ENCODE peak calls at places on chromosomes 6 and 20, in six cellular contexts. O is NCI-H774; L is hippocampal formation; V is activated CD8-positive, alpha-beta memory T cell treated with anti-CD3 and anti-CD28 coated beads, Interleukin-2, amount 50 U/mL, for 4 hours; B is naive thymus-derived CD4-positive, alpha-beta T cell; U is ecto neural progenitor cell. G is an unnamed sample.

GRCh38 chr20:49877254-49877990 is 37.9 kb downstream of the SPATA2 start:
- DNase-seq in V (no peak), O (no peak), U (no peak), L (no peak), B (no peak), G (no peak)

GRCh38 chr6:15310680-15311079 is 64.8 kb downstream of the JARID2 start:
- DNase-seq in O (no peak), U (no peak), V (no peak), L (no peak), B (no peak), G (no peak)

GRCh38 chr20:49636447-49636846 is 68.5 kb upstream of the PTGIS start:
- DNase-seq in U (no peak), O (peak; percentile 34), B (no peak), V (no peak), L (no peak), G (no peak)

GRCh38 chr6:128168244-128168643 is 267.4 kb upstream of the THEMIS start:
- DNase-seq in V (no peak), U (no peak), O (no peak), L (no peak), B (no peak), G (no peak)

GRCh38 chr6:3015144-3015543 is 15.4 kb downstream of the NQO2 start:
- DNase-seq in U (no peak), O (no peak), V (no peak), L (no peak), B (no peak), G (no peak)

GRCh38 chr6:47700051-47700450 is 1.7 kb downstream of the ADGRF4 start:
- DNase-seq in O (no peak), U (no peak), L (no peak), B (no peak), V (no peak), G (no peak)

GRCh38 chr6:25755496-25755895 is 954 bp downstream of the SLC17A4 start:
- DNase-seq in U (no peak), O (no peak), V (no peak), L (no peak), B (no peak), G (no peak)

GRCh38 chr6:159038914-159039884 is 5.6 kb downstream of the TAGAP start:
- DNase-seq in O (no peak), B (no peak), U (no peak), V (no peak), L (no peak), G (peak; percentile 93)

GRCh38 chr20:60837386-60837785 is 414.7 kb upstream of the CDH4 start:
- DNase-seq in L (no peak), U (no peak), B (no peak), V (no peak), O (no peak), G (no peak)

GRCh38 chr6:8705435-8706020 is 270.2 kb upstream of the SLC35B3 start:
- DNase-seq in L (no peak), U (no peak), V (no peak), B (no peak), O (no peak), G (no peak)

GRCh38 chr20:11791316-11792228 is 126.1 kb upstream of the BTBD3 start:
- DNase-seq in B (no peak), U (no peak), O (no peak), V (no peak), L (no peak), G (no peak)

GRCh38 chr6:15522026-15522425 is 140.8 kb downstream of the DTNBP1 start:
- DNase-seq in O (no peak), B (no peak), V (no peak), L (no peak), U (no peak), G (no peak)

GRCh38 chr6:14922306-14922705 is 323.6 kb upstream of the JARID2 start:
- DNase-seq in U (no peak), B (no peak), O (no peak), V (no peak), L (no peak), G (peak; percentile 68)

GRCh38 chr6:160121981-160122380 is 366 bp downstream of the SLC22A1 start:
- DNase-seq in B (no peak), O (no peak), U (no peak), V (no peak), L (no peak), G (no peak)

GRCh38 chr6:139282684-139283083 is 9.1 kb downstream of the TXLNB start:
- DNase-seq in B (no peak), V (no peak), O (no peak), U (no peak), L (no peak), G (no peak)

GRCh38 chr6:163128324-163128723 is 286.2 kb upstream of the QKI start:
- DNase-seq in B (no peak), L (no peak), V (no peak), U (no peak), O (no peak), G (no peak)

GRCh38 chr6:6348251-6348650 is 27.8 kb upstream of the F13A1 start:
- DNase-seq in L (no peak), V (no peak), B (no peak), O (no peak), U (no peak), G (peak; percentile 5)

GRCh38 chr20:37976862-37977261 is 56.4 kb downstream of the TTI1 start:
- DNase-seq in O (no peak), V (no peak), L (no peak), U (no peak), B (no peak), G (no peak)

GRCh38 chr6:124770784-124771183 is 191.5 kb upstream of the RNF217 start:
- DNase-seq in O (no peak), V (no peak), U (no peak), L (no peak), B (no peak), G (no peak)

GRCh38 chr20:60246751-60247150 is 288.5 kb downstream of the CDH26 start:
- DNase-seq in U (no peak), O (no peak), B (no peak), V (no peak), L (no peak), G (no peak)

GRCh38 chr6:104686550-104687155 is 173.1 kb downstream of the HACE1 start:
- DNase-seq in V (no peak), U (no peak), O (peak; percentile 70), L (no peak), B (no peak), G (no peak)